ENCODE peak calls at places on chromosomes 16 and 17, in seven cellular contexts. One of them, this sample, is unnamed.

GRCh38 chr16:10322723-10323527 is 62.9 kb upstream of the ATF7IP2 start:
- DNase-seq in ELF-1: peak; percentile 37
- DNase-seq in Caki2: no peak
- DNase-seq in Daoy: no peak
- DNase-seq in osteocyte: no peak
- DNase-seq in MM.1S: no peak
- DNase-seq in T follicular helper cell: no peak
- DNase-seq in this sample: no peak

GRCh38 chr16:76125871-76126270 is 151.3 kb upstream of the CNTNAP4 start:
- DNase-seq in T follicular helper cell: no peak
- DNase-seq in ELF-1: no peak
- DNase-seq in osteocyte: no peak
- DNase-seq in Caki2: no peak
- DNase-seq in Daoy: no peak
- DNase-seq in MM.1S: no peak
- DNase-seq in this sample: no peak

GRCh38 chr16:81831722-81832126 is 52.6 kb downstream of the PLCG2 start:
- DNase-seq in MM.1S: peak; percentile 82
- DNase-seq in ELF-1: no peak
- DNase-seq in Caki2: no peak
- DNase-seq in T follicular helper cell: no peak
- DNase-seq in osteocyte: no peak
- DNase-seq in Daoy: peak; percentile 66
- DNase-seq in this sample: no peak

GRCh38 chr17:77100009-77100408 is 40.8 kb upstream of the SEC14L1 start:
- DNase-seq in MM.1S: no peak
- DNase-seq in ELF-1: no peak
- DNase-seq in Caki2: no peak
- DNase-seq in Daoy: no peak
- DNase-seq in osteocyte: no peak
- DNase-seq in T follicular helper cell: no peak
- DNase-seq in this sample: no peak

GRCh38 chr17:70110443-70110880 is 35.4 kb downstream of the KCNJ16 start:
- DNase-seq in ELF-1: no peak
- DNase-seq in osteocyte: no peak
- DNase-seq in Daoy: peak; percentile 21
- DNase-seq in T follicular helper cell: no peak
- DNase-seq in MM.1S: no peak
- DNase-seq in Caki2: peak; percentile 87
- DNase-seq in this sample: peak; percentile 77

GRCh38 chr17:82213251-82214011 is 789 bp upstream of the CCDC57 start:
- DNase-seq in T follicular helper cell: peak; percentile 36
- DNase-seq in MM.1S: no peak
- DNase-seq in osteocyte: peak; percentile 85
- DNase-seq in Daoy: peak; percentile 82
- DNase-seq in Caki2: peak; percentile 63
- DNase-seq in ELF-1: peak; percentile 51
- DNase-seq in this sample: peak; percentile 92

GRCh38 chr16:88383401-88384221 is 852 bp downstream of the ZNF469 start:
- DNase-seq in ELF-1: no peak
- DNase-seq in osteocyte: no peak
- DNase-seq in Caki2: peak; percentile 65
- DNase-seq in T follicular helper cell: no peak
- DNase-seq in Daoy: peak; percentile 58
- DNase-seq in MM.1S: no peak
- DNase-seq in this sample: no peak

GRCh38 chr17:55825213-55825612 is 74.4 kb downstream of the PCTP start:
- DNase-seq in osteocyte: no peak
- DNase-seq in Caki2: peak; percentile 23
- DNase-seq in Daoy: no peak
- DNase-seq in MM.1S: peak; percentile 14
- DNase-seq in T follicular helper cell: no peak
- DNase-seq in ELF-1: no peak
- DNase-seq in this sample: no peak

GRCh38 chr16:84532299-84532724 is 27.9 kb upstream of the MEAK7 start:
- DNase-seq in Caki2: peak; percentile 97
- DNase-seq in osteocyte: no peak
- DNase-seq in ELF-1: peak; percentile 94
- DNase-seq in MM.1S: no peak
- DNase-seq in T follicular helper cell: no peak
- DNase-seq in Daoy: peak; percentile 91
- DNase-seq in this sample: peak; percentile 99

GRCh38 chr17:10135539-10136257 is 62.7 kb downstream of the GAS7 start:
- DNase-seq in Caki2: no peak
- DNase-seq in ELF-1: no peak
- DNase-seq in MM.1S: no peak
- DNase-seq in osteocyte: no peak
- DNase-seq in Daoy: peak; percentile 37
- DNase-seq in T follicular helper cell: no peak
- DNase-seq in this sample: peak; percentile 21

GRCh38 chr17:511001-511690 is 158.5 kb upstream of the RPH3AL start:
- DNase-seq in Daoy: no peak
- DNase-seq in MM.1S: no peak
- DNase-seq in T follicular helper cell: no peak
- DNase-seq in osteocyte: no peak
- DNase-seq in ELF-1: no peak
- DNase-seq in Caki2: no peak
- DNase-seq in this sample: no peak

GRCh38 chr16:24993722-24994686 is 21.2 kb downstream of the ARHGAP17 start:
- DNase-seq in T follicular helper cell: no peak
- DNase-seq in MM.1S: no peak
- DNase-seq in Daoy: peak; percentile 86
- DNase-seq in ELF-1: no peak
- DNase-seq in osteocyte: no peak
- DNase-seq in Caki2: peak; percentile 88
- DNase-seq in this sample: peak; percentile 87

GRCh38 chr17:77681820-77682219 is 276.7 kb upstream of the TNRC6C start:
- DNase-seq in osteocyte: no peak
- DNase-seq in ELF-1: no peak
- DNase-seq in T follicular helper cell: no peak
- DNase-seq in Caki2: no peak
- DNase-seq in Daoy: no peak
- DNase-seq in MM.1S: no peak
- DNase-seq in this sample: no peak

GRCh38 chr17:77501101-77501566 is 360.4 kb downstream of the SEC14L1 start:
- DNase-seq in osteocyte: no peak
- DNase-seq in Daoy: peak; percentile 46
- DNase-seq in MM.1S: peak; percentile 23
- DNase-seq in T follicular helper cell: no peak
- DNase-seq in Caki2: no peak
- DNase-seq in ELF-1: peak; percentile 47
- DNase-seq in this sample: no peak

GRCh38 chr16:5461574-5461973 is 364.0 kb upstream of the EEF2KMT start:
- DNase-seq in ELF-1: no peak
- DNase-seq in osteocyte: no peak
- DNase-seq in Caki2: no peak
- DNase-seq in MM.1S: no peak
- DNase-seq in T follicular helper cell: no peak
- DNase-seq in Daoy: no peak
- DNase-seq in this sample: no peak

GRCh38 chr16:12323007-12323699 is 346.6 kb downstream of the SNX29 start:
- DNase-seq in osteocyte: no peak
- DNase-seq in Caki2: no peak
- DNase-seq in MM.1S: no peak
- DNase-seq in Daoy: no peak
- DNase-seq in T follicular helper cell: no peak
- DNase-seq in ELF-1: no peak
- DNase-seq in this sample: peak; percentile 64

GRCh38 chr16:85286066-85286712 is 173.9 kb upstream of the CIBAR2 start:
- DNase-seq in T follicular helper cell: no peak
- DNase-seq in ELF-1: no peak
- DNase-seq in Daoy: peak; percentile 57
- DNase-seq in Caki2: no peak
- DNase-seq in MM.1S: no peak
- DNase-seq in osteocyte: no peak
- DNase-seq in this sample: no peak

GRCh38 chr16:85123891-85124635 is 11.8 kb upstream of the CIBAR2 start:
- DNase-seq in Caki2: no peak
- DNase-seq in ELF-1: peak; percentile 69
- DNase-seq in Daoy: peak; percentile 87
- DNase-seq in MM.1S: no peak
- DNase-seq in T follicular helper cell: no peak
- DNase-seq in osteocyte: no peak
- DNase-seq in this sample: peak; percentile 4

GRCh38 chr16:29875206-29875605 is 12.2 kb upstream of the CDIPT start:
- DNase-seq in osteocyte: no peak
- DNase-seq in T follicular helper cell: no peak
- DNase-seq in ELF-1: no peak
- DNase-seq in MM.1S: no peak
- DNase-seq in Caki2: no peak
- DNase-seq in Daoy: no peak
- DNase-seq in this sample: no peak

GRCh38 chr17:80303824-80304223 is 43.2 kb downstream of the RNF213 start:
- DNase-seq in Caki2: no peak
- DNase-seq in osteocyte: no peak
- DNase-seq in T follicular helper cell: no peak
- DNase-seq in ELF-1: no peak
- DNase-seq in MM.1S: no peak
- DNase-seq in Daoy: no peak
- DNase-seq in this sample: no peak

GRCh38 chr16:89482824-89483220 is 7.5 kb downstream of the ANKRD11 start:
- DNase-seq in T follicular helper cell: no peak
- DNase-seq in Daoy: no peak
- DNase-seq in Caki2: no peak
- DNase-seq in osteocyte: no peak
- DNase-seq in MM.1S: no peak
- DNase-seq in ELF-1: no peak
- DNase-seq in this sample: no peak

GRCh38 chr17:75240394-75241142 is 20.8 kb downstream of the GGA3 start:
- DNase-seq in MM.1S: peak; percentile 18
- DNase-seq in T follicular helper cell: no peak
- DNase-seq in Daoy: peak; percentile 59
- DNase-seq in Caki2: peak; percentile 31
- DNase-seq in ELF-1: peak; percentile 89
- DNase-seq in osteocyte: no peak
- DNase-seq in this sample: no peak

GRCh38 chr17:61862105-61862574 is 1.2 kb downstream of the BRIP1 start:
- DNase-seq in osteocyte: no peak
- DNase-seq in MM.1S: no peak
- DNase-seq in T follicular helper cell: no peak
- DNase-seq in Caki2: peak; percentile 8
- DNase-seq in ELF-1: no peak
- DNase-seq in Daoy: peak; percentile 9
- DNase-seq in this sample: peak; percentile 60

GRCh38 chr16:74249281-74249680 is 47.3 kb upstream of the PSMD7 start:
- DNase-seq in T follicular helper cell: no peak
- DNase-seq in Caki2: no peak
- DNase-seq in ELF-1: no peak
- DNase-seq in MM.1S: no peak
- DNase-seq in osteocyte: no peak
- DNase-seq in Daoy: no peak
- DNase-seq in this sample: no peak

GRCh38 chr17:14205992-14206461 is 30.6 kb downstream of the CDRT15 start:
- DNase-seq in osteocyte: peak; percentile 76
- DNase-seq in T follicular helper cell: peak; percentile 48
- DNase-seq in Caki2: peak; percentile 18
- DNase-seq in MM.1S: no peak
- DNase-seq in Daoy: peak; percentile 90
- DNase-seq in ELF-1: no peak
- DNase-seq in this sample: peak; percentile 22

GRCh38 chr16:66842765-66843164 is 1.4 kb upstream of the CA7 start:
- DNase-seq in ELF-1: no peak
- DNase-seq in T follicular helper cell: no peak
- DNase-seq in MM.1S: no peak
- DNase-seq in Caki2: no peak
- DNase-seq in Daoy: peak; percentile 23
- DNase-seq in osteocyte: no peak
- DNase-seq in this sample: no peak

GRCh38 chr17:68450391-68450790 is 6.9 kb downstream of the WIPI1 start:
- DNase-seq in Daoy: no peak
- DNase-seq in ELF-1: no peak
- DNase-seq in MM.1S: no peak
- DNase-seq in T follicular helper cell: no peak
- DNase-seq in osteocyte: peak; percentile 49
- DNase-seq in Caki2: no peak
- DNase-seq in this sample: no peak

GRCh38 chr17:35175638-35176415 is 18.4 kb downstream of the SLC35G3 start:
- DNase-seq in Daoy: no peak
- DNase-seq in MM.1S: no peak
- DNase-seq in osteocyte: no peak
- DNase-seq in ELF-1: no peak
- DNase-seq in T follicular helper cell: no peak
- DNase-seq in Caki2: no peak
- DNase-seq in this sample: no peak

GRCh38 chr16:82999711-83000110 is 372.9 kb downstream of the CDH13 start:
- DNase-seq in osteocyte: no peak
- DNase-seq in T follicular helper cell: no peak
- DNase-seq in Caki2: no peak
- DNase-seq in ELF-1: no peak
- DNase-seq in Daoy: no peak
- DNase-seq in MM.1S: no peak
- DNase-seq in this sample: no peak

GRCh38 chr17:2174471-2175293 is 119.8 kb downstream of the HIC1 start:
- DNase-seq in MM.1S: no peak
- DNase-seq in Caki2: no peak
- DNase-seq in ELF-1: no peak
- DNase-seq in osteocyte: peak; percentile 87
- DNase-seq in T follicular helper cell: no peak
- DNase-seq in Daoy: peak; percentile 86
- DNase-seq in this sample: no peak

This sample was measured in RCC 7860.